ENCODE peak calls at places on chromosomes 5 and 9, in seven cellular contexts. One of them, this sample, is unnamed. For H3K4me1, the result is how much of the 10 kb centered on the place peaks cover.

GRCh38 chr5:54799645-54800044 is 185.7 kb downstream of the ESM1 start:
- DNase-seq in tibial nerve: no peak
- DNase-seq in HCT116: no peak
- DNase-seq in A549: no peak
- DNase-seq in uterus: no peak
- DNase-seq in IMR-90: no peak
- DNase-seq in ovary: no peak
- DNase-seq in this sample: no peak

GRCh38 chr9:34540826-34541225 is 18.0 kb upstream of the ENHO start:
- DNase-seq in HCT116: no peak
- DNase-seq in tibial nerve: no peak
- DNase-seq in A549: peak
- DNase-seq in IMR-90: peak
- DNase-seq in uterus: no peak
- DNase-seq in ovary: no peak
- DNase-seq in this sample: no peak

GRCh38 chr9:136621019-136621733 is 41.5 kb upstream of the EGFL7 start:
- DNase-seq in A549: no peak
- DNase-seq in tibial nerve: no peak
- DNase-seq in HCT116: no peak
- DNase-seq in IMR-90: no peak
- DNase-seq in ovary: no peak
- DNase-seq in uterus: no peak
- DNase-seq in this sample: no peak

GRCh38 chr5:142014911-142015584 is 2.2 kb upstream of the GNPDA1 start:
- DNase-seq in uterus: peak
- DNase-seq in tibial nerve: peak
- DNase-seq in ovary: no peak
- DNase-seq in HCT116: peak
- DNase-seq in IMR-90: peak
- DNase-seq in A549: peak
- DNase-seq in this sample: no peak

GRCh38 chr5:102663771-102664530 is 91.2 kb upstream of the PAM start:
- DNase-seq in uterus: no peak
- DNase-seq in IMR-90: no peak
- DNase-seq in tibial nerve: no peak
- DNase-seq in ovary: no peak
- DNase-seq in A549: no peak
- DNase-seq in HCT116: no peak
- DNase-seq in this sample: no peak

GRCh38 chr5:98519530-98519929 is 253.9 kb upstream of the RGMB start:
- DNase-seq in HCT116: no peak
- DNase-seq in ovary: no peak
- DNase-seq in IMR-90: no peak
- DNase-seq in tibial nerve: no peak
- DNase-seq in A549: no peak
- DNase-seq in uterus: no peak
- DNase-seq in this sample: no peak

GRCh38 chr5:980941-981340 is 27.7 kb upstream of the NKD2 start:
- DNase-seq in IMR-90: no peak
- DNase-seq in A549: no peak
- DNase-seq in tibial nerve: no peak
- DNase-seq in uterus: peak
- DNase-seq in ovary: no peak
- DNase-seq in HCT116: no peak
- DNase-seq in this sample: no peak

GRCh38 chr5:136028782-136029742 is at the start of gene TGFBI:
- DNase-seq in tibial nerve: peak
- DNase-seq in IMR-90: peak
- DNase-seq in A549: peak
- DNase-seq in HCT116: no peak
- DNase-seq in uterus: peak
- DNase-seq in ovary: peak
- DNase-seq in this sample: no peak

GRCh38 chr5:96664669-96665068 is 2.5 kb downstream of the CAST start:
- DNase-seq in uterus: no peak
- DNase-seq in ovary: no peak
- DNase-seq in IMR-90: no peak
- DNase-seq in tibial nerve: no peak
- DNase-seq in HCT116: no peak
- DNase-seq in A549: no peak
- DNase-seq in this sample: no peak

GRCh38 chr9:125544474-125544873 is 162.5 kb downstream of the MAPKAP1 start:
- DNase-seq in uterus: no peak
- DNase-seq in tibial nerve: no peak
- DNase-seq in ovary: no peak
- DNase-seq in IMR-90: no peak
- DNase-seq in HCT116: no peak
- DNase-seq in A549: no peak
- DNase-seq in this sample: no peak

GRCh38 chr9:107751522-107752235 is 262.1 kb upstream of the KLF4 start:
- DNase-seq in IMR-90: peak
- DNase-seq in tibial nerve: peak
- DNase-seq in uterus: no peak
- DNase-seq in A549: peak
- DNase-seq in HCT116: peak
- DNase-seq in ovary: no peak
- DNase-seq in this sample: peak

GRCh38 chr5:72252008-72252407 is 68.0 kb downstream of the MRPS27 start:
- DNase-seq in A549: no peak
- DNase-seq in ovary: no peak
- DNase-seq in uterus: no peak
- DNase-seq in tibial nerve: no peak
- DNase-seq in HCT116: no peak
- DNase-seq in IMR-90: no peak
- DNase-seq in this sample: no peak

GRCh38 chr5:137832416-137832815 is 35.2 kb upstream of the MYOT start:
- DNase-seq in uterus: no peak
- DNase-seq in tibial nerve: no peak
- DNase-seq in IMR-90: no peak
- DNase-seq in A549: peak
- DNase-seq in ovary: no peak
- DNase-seq in HCT116: no peak
- DNase-seq in this sample: no peak

GRCh38 chr5:159262472-159262858 is 625 bp upstream of the UBLCP1 start:
- DNase-seq in HCT116: peak
- DNase-seq in uterus: no peak
- DNase-seq in ovary: no peak
- DNase-seq in tibial nerve: no peak
- DNase-seq in A549: peak
- DNase-seq in IMR-90: peak
- DNase-seq in this sample: no peak

GRCh38 chr5:132103380-132103951 is 29.9 kb downstream of the CSF2 start:
- DNase-seq in uterus: peak
- DNase-seq in A549: peak
- DNase-seq in HCT116: peak
- DNase-seq in IMR-90: peak
- DNase-seq in ovary: peak
- DNase-seq in tibial nerve: peak
- DNase-seq in this sample: peak

GRCh38 chr5:55993628-55994501 is 898 bp downstream of the IL6ST start:
- DNase-seq in IMR-90: no peak
- DNase-seq in tibial nerve: no peak
- DNase-seq in A549: no peak
- DNase-seq in ovary: no peak
- DNase-seq in uterus: no peak
- DNase-seq in HCT116: no peak
- DNase-seq in this sample: no peak

GRCh38 chr9:72462340-72462739 is 59.1 kb upstream of the TMC1 start:
- DNase-seq in IMR-90: peak
- DNase-seq in tibial nerve: no peak
- DNase-seq in A549: peak
- DNase-seq in uterus: no peak
- DNase-seq in HCT116: no peak
- DNase-seq in ovary: no peak
- DNase-seq in this sample: no peak

GRCh38 chr9:33172256-33172678 is 5.1 kb upstream of the B4GALT1 start:
- DNase-seq in HCT116: no peak
- DNase-seq in uterus: no peak
- DNase-seq in ovary: no peak
- DNase-seq in IMR-90: no peak
- DNase-seq in tibial nerve: no peak
- DNase-seq in A549: no peak
- DNase-seq in this sample: no peak

GRCh38 chr5:109354761-109355160 is 55.0 kb downstream of the PJA2 start:
- DNase-seq in tibial nerve: no peak
- DNase-seq in A549: no peak
- DNase-seq in IMR-90: no peak
- DNase-seq in ovary: no peak
- DNase-seq in uterus: no peak
- DNase-seq in HCT116: no peak
- DNase-seq in this sample: no peak

GRCh38 chr5:68683632-68684035 is 410.2 kb upstream of the SLC30A5 start:
- DNase-seq in A549: peak
- DNase-seq in IMR-90: peak
- DNase-seq in tibial nerve: peak
- DNase-seq in uterus: peak
- DNase-seq in ovary: no peak
- DNase-seq in HCT116: peak
- DNase-seq in this sample: no peak

GRCh38 chr5:108164574-108164973 is 217.3 kb downstream of the FBXL17 start:
- DNase-seq in tibial nerve: no peak
- DNase-seq in uterus: no peak
- DNase-seq in A549: no peak
- DNase-seq in HCT116: no peak
- DNase-seq in IMR-90: no peak
- DNase-seq in ovary: no peak
- DNase-seq in this sample: no peak

GRCh38 chr5:172860520-172861443 is 26.7 kb downstream of the ERGIC1 start:
- DNase-seq in ovary: peak
- DNase-seq in IMR-90: peak
- DNase-seq in tibial nerve: peak
- DNase-seq in uterus: peak
- DNase-seq in HCT116: no peak
- DNase-seq in A549: no peak
- DNase-seq in this sample: peak

GRCh38 chr5:73442152-73442860 is 6.3 kb downstream of the FOXD1 start:
- DNase-seq in HCT116: no peak
- DNase-seq in A549: no peak
- DNase-seq in ovary: no peak
- DNase-seq in IMR-90: no peak
- DNase-seq in tibial nerve: no peak
- DNase-seq in uterus: no peak
- DNase-seq in this sample: no peak

GRCh38 chr5:73444499-73445432 is 3.8 kb downstream of the FOXD1 start:
- DNase-seq in HCT116: no peak
- DNase-seq in IMR-90: no peak
- DNase-seq in tibial nerve: no peak
- DNase-seq in A549: no peak
- DNase-seq in uterus: no peak
- DNase-seq in ovary: no peak
- DNase-seq in this sample: no peak

GRCh38 chr5:73442960-73443627 is 5.5 kb downstream of the FOXD1 start:
- DNase-seq in ovary: no peak
- DNase-seq in A549: no peak
- DNase-seq in tibial nerve: no peak
- DNase-seq in HCT116: no peak
- DNase-seq in uterus: no peak
- DNase-seq in IMR-90: peak
- DNase-seq in this sample: no peak

GRCh38 chr5:73445708-73446630 is 2.6 kb downstream of the FOXD1 start:
- DNase-seq in tibial nerve: no peak
- DNase-seq in A549: no peak
- DNase-seq in HCT116: no peak
- DNase-seq in ovary: no peak
- DNase-seq in IMR-90: no peak
- DNase-seq in uterus: no peak
- DNase-seq in this sample: no peak

GRCh38 chr5:73443725-73444498 is 4.7 kb downstream of the FOXD1 start:
- DNase-seq in tibial nerve: no peak
- DNase-seq in IMR-90: no peak
- DNase-seq in uterus: no peak
- DNase-seq in HCT116: no peak
- DNase-seq in A549: no peak
- DNase-seq in ovary: no peak
- DNase-seq in this sample: no peak
- TF ChIP-seq POLR2A in tibial nerve: no peak
- TF ChIP-seq POLR2A in IMR-90: no peak
- TF ChIP-seq POLR2A in uterus: no peak
- TF ChIP-seq POLR2A in HCT116: no peak
- TF ChIP-seq POLR2A in A549: no peak
- TF ChIP-seq POLR2A in ovary: no peak
- TF ChIP-seq POLR2A in this sample: no peak

GRCh38 chr5:15791274-15791673 is 291.3 kb downstream of the FBXL7 start:
- DNase-seq in ovary: no peak
- DNase-seq in uterus: no peak
- DNase-seq in A549: no peak
- DNase-seq in HCT116: no peak
- DNase-seq in tibial nerve: no peak
- DNase-seq in IMR-90: no peak
- DNase-seq in this sample: no peak

GRCh38 chr5:15789661-15790060 is 289.7 kb downstream of the FBXL7 start:
- DNase-seq in ovary: no peak
- DNase-seq in HCT116: no peak
- DNase-seq in IMR-90: peak
- DNase-seq in A549: no peak
- DNase-seq in tibial nerve: no peak
- DNase-seq in uterus: peak
- DNase-seq in this sample: no peak

GRCh38 chr5:15790446-15791005 is 290.5 kb downstream of the FBXL7 start:
- DNase-seq in HCT116: no peak
- DNase-seq in ovary: no peak
- DNase-seq in tibial nerve: no peak
- DNase-seq in uterus: no peak
- DNase-seq in A549: no peak
- DNase-seq in IMR-90: no peak
- DNase-seq in this sample: no peak

GRCh38 chr5:15794117-15794985 is 294.4 kb downstream of the FBXL7 start:
- DNase-seq in ovary: no peak
- DNase-seq in uterus: no peak
- DNase-seq in A549: no peak
- DNase-seq in HCT116: no peak
- DNase-seq in tibial nerve: no peak
- DNase-seq in IMR-90: peak
- DNase-seq in this sample: no peak

GRCh38 chr5:15791859-15792258 is 291.9 kb downstream of the FBXL7 start:
- DNase-seq in IMR-90: peak
- DNase-seq in tibial nerve: no peak
- DNase-seq in ovary: no peak
- DNase-seq in A549: no peak
- DNase-seq in uterus: no peak
- DNase-seq in HCT116: no peak
- DNase-seq in this sample: no peak
- H3K4me1 ChIP-seq in IMR-90: under half
- H3K4me1 ChIP-seq in tibial nerve: under half
- H3K4me1 ChIP-seq in ovary: under half
- H3K4me1 ChIP-seq in A549: under half
- H3K4me1 ChIP-seq in uterus: under half
- H3K4me1 ChIP-seq in HCT116: under half
- H3K4me1 ChIP-seq in this sample: under half

GRCh38 chr9:92877531-92878430 is at the start of gene ZNF484:
- DNase-seq in IMR-90: peak
- DNase-seq in HCT116: peak
- DNase-seq in tibial nerve: peak
- DNase-seq in A549: peak
- DNase-seq in uterus: peak
- DNase-seq in ovary: peak
- DNase-seq in this sample: peak
- TF ChIP-seq POLR2A in IMR-90: peak
- TF ChIP-seq POLR2A in HCT116: peak
- TF ChIP-seq POLR2A in tibial nerve: peak
- TF ChIP-seq POLR2A in A549: no peak
- TF ChIP-seq POLR2A in uterus: no peak
- TF ChIP-seq POLR2A in ovary: no peak
- TF ChIP-seq POLR2A in this sample: no peak

GRCh38 chr9:92989561-92989960 is 42.2 kb downstream of the FGD3 start:
- DNase-seq in HCT116: no peak
- DNase-seq in uterus: no peak
- DNase-seq in A549: no peak
- DNase-seq in ovary: no peak
- DNase-seq in IMR-90: no peak
- DNase-seq in tibial nerve: no peak
- DNase-seq in this sample: no peak
- H3K4me1 ChIP-seq in HCT116: under half
- H3K4me1 ChIP-seq in uterus: under half
- H3K4me1 ChIP-seq in A549: under half
- H3K4me1 ChIP-seq in ovary: under half
- H3K4me1 ChIP-seq in IMR-90: under half
- H3K4me1 ChIP-seq in tibial nerve: under half
- H3K4me1 ChIP-seq in this sample: under half